ENCODE peak calls at places on chromosomes 6 and 20, in seven cellular contexts. M is HFF-Myc, Q is transverse colon, T is lung, Z is breast epithelium, K is BJ, P is WTC11. A is an unnamed sample.

GRCh38 chr20:50029697-50030428 is 47.1 kb downstream of the SNAI1 start:
- DNase-seq in Q (peak), Z (no peak), K (peak), P (no peak), M (no peak), T (peak), A (no peak)

GRCh38 chr6:135145509-135145865 is 35.6 kb upstream of the MYB start:
- DNase-seq in T (no peak), P (no peak), Z (no peak), M (no peak), K (no peak), Q (no peak), A (no peak)

GRCh38 chr20:39378781-39379180 is 416.6 kb downstream of the DHX35 start:
- DNase-seq in T (no peak), Q (no peak), M (no peak), K (no peak), P (no peak), Z (no peak), A (no peak)

GRCh38 chr6:111536888-111537287 is 53.9 kb upstream of the REV3L start:
- DNase-seq in K (no peak), Q (no peak), M (no peak), P (no peak), Z (no peak), T (peak), A (no peak)

GRCh38 chr6:89612121-89612520 is 26.4 kb downstream of the LYRM2 start:
- DNase-seq in Z (no peak), T (no peak), Q (no peak), P (peak), M (no peak), K (no peak), A (no peak)

GRCh38 chr20:4896971-4897497 is 104.3 kb downstream of the SLC23A2 start:
- DNase-seq in Q (no peak), T (no peak), K (no peak), M (no peak), P (peak), Z (no peak), A (no peak)

GRCh38 chr6:75171581-75172360 is 34.1 kb downstream of the COL12A1 start:
- DNase-seq in M (no peak), T (no peak), Z (no peak), K (no peak), Q (no peak), P (no peak), A (no peak)

GRCh38 chr20:56710577-56711465 is 81.7 kb downstream of the TFAP2C start:
- DNase-seq in Z (no peak), M (peak), T (no peak), P (no peak), K (no peak), Q (no peak), A (no peak)

GRCh38 chr6:30556714-30556963 is 350 bp upstream of the GNL1 start:
- DNase-seq in Z (peak), Q (peak), K (no peak), T (peak), P (peak), M (no peak), A (peak)

GRCh38 chr20:25139061-25139705 is 56.3 kb upstream of the ENTPD6 start:
- DNase-seq in T (no peak), P (no peak), Z (no peak), M (no peak), K (no peak), Q (no peak), A (no peak)

GRCh38 chr6:16228043-16228442 is 10.3 kb upstream of the GMPR start:
- DNase-seq in Z (no peak), T (no peak), K (no peak), Q (no peak), P (no peak), M (no peak), A (no peak)

GRCh38 chr6:16227605-16228004 is 10.8 kb upstream of the GMPR start:
- DNase-seq in T (no peak), M (no peak), P (no peak), K (no peak), Q (no peak), Z (no peak), A (no peak)

GRCh38 chr6:16227048-16227562 is 11.3 kb upstream of the GMPR start:
- DNase-seq in T (no peak), P (no peak), Q (no peak), M (no peak), Z (no peak), K (no peak), A (no peak)

GRCh38 chr6:16229710-16230109 is 8.7 kb upstream of the GMPR start:
- DNase-seq in M (no peak), K (no peak), Q (no peak), T (no peak), P (no peak), Z (no peak), A (no peak)

GRCh38 chr6:16228709-16229665 is 9.4 kb upstream of the GMPR start:
- DNase-seq in T (no peak), Q (peak), Z (no peak), P (no peak), K (no peak), M (no peak), A (no peak)
- TF ChIP-seq CTCF in T (no peak), Q (no peak), Z (no peak), P (no peak), K (no peak), M (no peak), A (no peak)

DNA sequence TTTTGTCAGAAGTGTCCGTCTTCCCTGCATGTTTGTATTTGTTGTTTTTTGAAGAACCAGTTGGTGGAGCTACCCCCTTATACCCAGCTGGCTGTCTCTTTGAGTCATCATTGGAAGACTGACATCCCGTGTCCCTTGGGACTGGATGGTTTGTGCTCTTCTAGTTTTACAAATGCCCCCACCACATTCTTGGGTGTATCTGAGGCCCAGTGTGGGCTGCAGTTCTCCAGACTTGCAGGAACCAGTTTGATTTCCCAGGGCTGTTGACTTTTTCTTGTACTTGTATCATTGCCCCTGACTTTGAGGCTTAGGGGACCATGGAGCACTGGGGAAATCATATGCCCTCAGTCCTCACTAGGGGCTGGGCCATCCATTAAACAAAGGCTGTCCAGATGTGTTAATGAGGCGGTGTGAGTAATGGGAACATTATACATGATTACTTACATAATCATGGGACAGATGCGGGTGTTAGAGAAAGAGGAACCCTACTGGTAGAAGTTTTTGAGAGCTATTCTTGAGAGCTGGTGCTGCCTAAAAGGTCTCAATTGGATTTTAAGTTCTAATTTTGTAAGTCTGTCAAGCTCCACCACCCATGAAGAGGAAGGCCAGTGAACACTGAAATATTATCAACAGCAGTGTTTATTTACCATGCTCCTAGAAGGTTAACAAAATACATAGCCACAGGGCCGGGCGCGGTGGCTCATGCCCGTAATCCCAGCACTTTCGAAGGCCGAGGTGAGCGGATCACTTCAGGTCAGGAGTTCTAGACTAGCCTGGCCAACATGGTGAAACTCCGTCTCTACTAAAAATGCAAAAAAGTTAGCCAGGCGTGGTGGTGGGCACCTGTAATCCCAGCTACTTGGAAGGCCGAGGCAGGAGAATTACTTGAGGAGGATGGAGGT is 8.5 kb downstream of the JARID2 start:
- DNase-seq in M (no peak), K (no peak), Q (no peak), Z (no peak), P (no peak), T (no peak), A (peak)
- TF ChIP-seq CTCF in M (no peak), K (no peak), Q (no peak), Z (peak), P (no peak), T (no peak), A (peak)

GRCh38 chr6:169417101-169417500 is 163.5 kb upstream of the THBS2 start:
- DNase-seq in K (no peak), M (no peak), P (no peak), Z (no peak), Q (no peak), T (no peak), A (no peak)

GRCh38 chr6:169421890-169422289 is 168.2 kb upstream of the THBS2 start:
- DNase-seq in P (no peak), Z (no peak), Q (no peak), T (no peak), K (no peak), M (no peak), A (no peak)

GRCh38 chr6:169424821-169425240 is 171.2 kb upstream of the THBS2 start:
- DNase-seq in P (no peak), T (no peak), K (no peak), Z (no peak), Q (no peak), M (no peak), A (no peak)

GRCh38 chr6:169424149-169424804 is 170.6 kb upstream of the THBS2 start:
- DNase-seq in Q (no peak), P (no peak), T (no peak), Z (no peak), M (no peak), K (no peak), A (no peak)

GRCh38 chr6:169420912-169421543 is 167.4 kb upstream of the THBS2 start:
- DNase-seq in Z (no peak), M (no peak), K (no peak), Q (peak), P (peak), T (no peak), A (no peak)
- TF ChIP-seq CTCF in Z (peak), M (peak), K (no peak), Q (peak), P (peak), T (no peak), A (peak)

GRCh38 chr6:31691078-31691463 is 10.2 kb upstream of the LY6G5C start:
- DNase-seq in M (no peak), Z (no peak), K (no peak), T (no peak), Q (no peak), P (no peak), A (no peak)

GRCh38 chr6:31691564-31692108 is 10.8 kb upstream of the LY6G5C start:
- DNase-seq in M (no peak), P (no peak), Q (no peak), T (no peak), K (no peak), Z (no peak), A (no peak)

GRCh38 chr6:31690231-31691077 is 9.6 kb upstream of the LY6G5C start:
- DNase-seq in T (no peak), Z (no peak), K (no peak), Q (peak), M (no peak), P (no peak), A (no peak)

GRCh38 chr6:31687860-31688693 is 7.2 kb upstream of the LY6G5C start:
- DNase-seq in T (no peak), K (no peak), Z (no peak), Q (no peak), P (no peak), M (no peak), A (no peak)

DNA sequence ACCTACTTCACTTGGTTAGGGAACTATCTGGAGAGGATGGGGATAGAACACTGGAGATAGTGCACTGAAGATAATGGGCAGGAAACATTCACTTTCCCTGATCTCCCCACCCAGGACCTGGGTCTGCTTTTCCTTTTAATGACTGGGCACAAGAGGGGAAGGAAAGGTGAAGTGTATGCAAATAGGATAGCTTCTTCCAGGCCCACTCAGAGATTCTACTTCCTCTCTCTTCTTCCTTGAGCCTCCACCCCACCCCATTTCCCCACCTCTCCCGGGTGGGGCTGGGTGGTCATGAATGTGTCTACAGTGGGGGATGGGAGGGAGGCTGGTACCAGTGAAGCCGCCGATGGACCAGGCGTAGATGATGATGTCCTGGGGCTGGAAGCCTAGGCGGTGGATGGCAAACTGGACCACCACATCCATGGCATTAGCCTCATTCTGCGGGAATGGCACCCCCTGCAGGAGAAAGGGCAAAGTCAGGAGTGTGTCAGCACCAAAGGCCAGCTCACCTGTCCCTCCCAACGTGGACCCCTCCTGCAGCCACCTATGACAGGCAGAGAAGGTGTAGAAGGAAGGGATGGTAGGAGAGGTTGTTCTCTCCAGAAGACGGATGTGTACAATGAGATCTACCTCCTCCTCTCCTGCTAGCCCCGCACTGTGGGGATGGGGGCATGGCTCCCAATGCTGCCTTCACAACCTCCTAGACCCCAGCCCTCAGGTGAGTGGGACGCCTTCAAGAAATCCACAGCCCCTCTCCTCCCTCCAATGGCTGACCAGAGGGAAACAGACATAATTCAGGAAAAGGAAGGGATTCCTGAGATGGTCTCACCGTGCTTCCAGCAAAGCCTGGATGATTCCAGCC is 8.6 kb upstream of the LY6G5C start:
- DNase-seq in T (no peak), M (no peak), Q (no peak), K (no peak), Z (no peak), P (peak), A (no peak)
- TF ChIP-seq CTCF in T (no peak), M (peak), Q (no peak), K (peak), Z (no peak), P (no peak), A (peak)

GRCh38 chr6:142695016-142695415 is 250.0 kb downstream of the HIVEP2 start:
- DNase-seq in P (no peak), T (no peak), Z (no peak), Q (no peak), K (no peak), M (no peak), A (no peak)
- TF ChIP-seq CTCF in P (no peak), T (no peak), Z (no peak), Q (no peak), K (no peak), M (no peak), A (no peak)

GRCh38 chr6:41100871-41101287 is 28.1 kb downstream of the NFYA start:
- DNase-seq in Q (no peak), P (peak), Z (no peak), M (no peak), K (no peak), T (no peak), A (no peak)
- TF ChIP-seq CTCF in Q (no peak), P (no peak), Z (no peak), M (no peak), K (no peak), T (no peak), A (no peak)

GRCh38 chr6:8432614-8433013 is 2.7 kb downstream of the SLC35B3 start:
- DNase-seq in T (no peak), K (no peak), P (no peak), Q (no peak), M (no peak), Z (no peak), A (no peak)
- TF ChIP-seq CTCF in T (no peak), K (no peak), P (no peak), Q (no peak), M (no peak), Z (no peak), A (no peak)